ENCODE peak calls at places on chromosome 12, in four cellular contexts. U is upper lobe of left lung, E is pancreas, B is body of pancreas. J is an unnamed sample. For H3K4me1, the result is how much of the 10 kb centered on the place peaks cover.

GRCh38 chr12:101906226-101906625 is 28.8 kb downstream of the DRAM1 start:
- DNase-seq in E (no peak), U (no peak), B (peak), J (no peak)

GRCh38 chr12:106739815-106740552 is 34.5 kb upstream of the RIC8B start:
- DNase-seq in B (no peak), U (no peak), E (no peak), J (no peak)

GRCh38 chr12:101967506-101967905 is 90.1 kb downstream of the DRAM1 start:
- DNase-seq in B (no peak), E (no peak), U (no peak), J (no peak)

GRCh38 chr12:11834925-11835324 is 185.5 kb downstream of the ETV6 start:
- DNase-seq in E (no peak), U (no peak), B (no peak), J (no peak)

GRCh38 chr12:131950182-131950913 is 606 bp downstream of the EP400 start:
- DNase-seq in E (peak), U (no peak), B (peak), J (no peak)

GRCh38 chr12:123384994-123385376 is 1.1 kb downstream of the KMT5A start:
- DNase-seq in B (no peak), U (no peak), E (no peak), J (peak)

GRCh38 chr12:78698747-78699146 is 165.8 kb upstream of the SYT1 start:
- DNase-seq in B (no peak), E (no peak), U (no peak), J (peak)

GRCh38 chr12:77772606-77773298 is 57.9 kb upstream of the NAV3 start:
- DNase-seq in U (no peak), E (no peak), B (no peak), J (no peak)

GRCh38 chr12:53696655-53697321 is 20.9 kb upstream of the ATP5MC2 start:
- DNase-seq in U (no peak), B (no peak), E (no peak), J (peak)

GRCh38 chr12:31600764-31601163 is 9.8 kb upstream of the DENND5B start:
- DNase-seq in E (no peak), U (no peak), B (no peak), J (no peak)

GRCh38 chr12:48972213-48973021 is 882 bp upstream of the WNT10B start:
- DNase-seq in B (no peak), E (no peak), U (peak), J (no peak)

GRCh38 chr12:21606175-21606574 is 1.5 kb upstream of the GYS2 start:
- DNase-seq in E (no peak), U (no peak), B (no peak), J (no peak)
- H3K4me1 ChIP-seq in E (under half), U (under half), B (under half), J (under half)

GRCh38 chr12:79927772-79928474 is 7.0 kb downstream of the PPP1R12A start:
- DNase-seq in E (no peak), B (no peak), U (no peak), J (no peak)
- H3K27ac ChIP-seq in E (no peak), B (no peak), U (no peak), J (no peak)

GRCh38 chr12:128908254-128908653 is 55.0 kb downstream of the GLT1D1 start:
- DNase-seq in B (no peak), U (no peak), E (no peak), J (no peak)

GRCh38 chr12:128905003-128905544 is 51.8 kb downstream of the GLT1D1 start:
- DNase-seq in B (no peak), U (peak), E (no peak), J (no peak)

GRCh38 chr12:128906485-128907137 is 53.3 kb downstream of the GLT1D1 start:
- DNase-seq in B (no peak), U (no peak), E (no peak), J (no peak)

DNA sequence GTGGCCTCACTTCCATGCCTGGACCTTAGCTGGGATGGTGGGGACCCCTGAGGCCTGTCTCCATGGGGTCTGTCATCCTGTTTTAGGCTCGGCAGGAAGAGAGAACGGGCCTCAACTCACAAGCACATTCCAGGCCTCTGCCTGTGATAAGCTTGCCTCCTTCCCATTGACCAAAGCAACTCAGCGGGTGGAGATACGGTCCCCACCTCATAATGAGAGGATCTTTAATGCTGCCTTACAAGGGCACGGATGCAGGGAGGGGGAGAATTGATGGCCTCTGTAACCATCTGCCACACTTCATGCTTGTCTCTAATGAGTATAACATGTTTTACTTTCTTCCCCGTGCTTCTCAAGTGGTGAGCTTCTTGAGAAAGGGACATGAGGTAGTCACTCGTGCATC is 50.0 kb downstream of the GLT1D1 start:
- DNase-seq in U (no peak), E (no peak), B (no peak), J (no peak)
- TF ChIP-seq CTCF in U (no peak), E (no peak), B (no peak), J (no peak)

DNA sequence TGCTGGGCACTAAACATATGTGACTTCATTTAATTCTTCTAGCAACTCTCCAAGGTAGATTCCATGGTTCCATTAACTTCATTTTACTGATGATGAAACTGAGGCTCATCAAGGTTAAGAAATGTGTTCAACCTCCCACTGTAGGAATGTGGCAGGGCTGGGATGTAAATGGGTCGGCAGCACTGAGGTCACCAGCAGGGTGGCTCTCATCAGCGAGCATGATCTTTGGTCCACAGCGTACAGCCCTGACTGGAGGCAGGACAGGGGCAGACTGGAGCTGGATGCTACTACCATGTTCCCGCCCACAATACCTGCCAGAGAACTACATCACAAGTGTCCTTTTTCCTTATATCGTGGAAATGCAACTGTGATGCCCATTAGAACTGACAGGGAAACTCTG is 4.6 kb downstream of the APPL2 start:
- DNase-seq in U (no peak), B (no peak), E (no peak), J (no peak)
- H3K4me1 ChIP-seq in U (half or more), B (under half), E (under half), J (under half)

DNA sequence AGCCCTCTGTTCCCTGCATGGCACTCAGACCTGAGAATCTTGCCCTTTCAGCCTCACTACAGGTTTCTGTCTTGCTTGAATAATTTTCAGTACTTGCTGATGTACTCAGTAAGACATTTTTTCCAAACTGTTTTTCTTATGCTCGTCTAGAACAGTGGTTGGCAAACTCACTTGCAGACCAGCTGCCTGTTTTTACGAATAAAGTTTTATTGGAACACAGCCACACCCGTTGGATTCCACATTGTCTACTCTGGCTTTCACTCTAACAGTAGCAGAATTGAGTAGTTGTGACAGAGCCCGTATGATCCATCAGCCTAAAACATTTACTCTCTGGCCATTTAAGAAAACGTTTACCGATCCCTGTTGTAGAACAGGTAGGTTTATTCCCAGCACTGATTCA is 72.8 kb downstream of the FOXN4 start:
- DNase-seq in U (no peak), E (no peak), B (no peak), J (no peak)
- H3K27ac ChIP-seq in U (no peak), E (no peak), B (no peak), J (no peak)

GRCh38 chr12:85279449-85280137 is 427 bp upstream of the ALX1 start:
- DNase-seq in U (peak), E (peak), B (no peak), J (no peak)
- TF ChIP-seq CTCF in U (no peak), E (no peak), B (no peak), J (no peak)

GRCh38 chr12:105233045-105233905 is 2.7 kb downstream of the APPL2 start:
- DNase-seq in B (no peak), E (no peak), U (no peak), J (no peak)
- H3K4me1 ChIP-seq in B (under half), E (under half), U (half or more), J (under half)

GRCh38 chr12:50991296-50991695 is 34.9 kb downstream of the SLC11A2 start:
- DNase-seq in B (no peak), E (no peak), U (no peak), J (no peak)
- H3K27ac ChIP-seq in B (no peak), E (no peak), U (no peak), J (no peak)

J was measured in foreskin keratinocyte.